ENCODE peak calls at places on chromosome 12, in six cellular contexts. K, N, J, P, C and O are unnamed samples.

GRCh38 chr12:116432321-116432750 is 126.8 kb upstream of the MAP1LC3B2 start:
- DNase-seq in K (no peak), N (no peak), J (no peak), P (no peak), C (no peak), O (no peak)

GRCh38 chr12:124513297-124513867 is 54.0 kb downstream of the NCOR2 start:
- DNase-seq in K (no peak), N (no peak), J (no peak), P (no peak), C (no peak), O (no peak)

GRCh38 chr12:106288510-106289195 is 13.9 kb upstream of the TCP11L2 start:
- DNase-seq in K (no peak), N (no peak), J (no peak), P (no peak), C (no peak), O (no peak)

GRCh38 chr12:11712491-11712890 is 63.0 kb downstream of the ETV6 start:
- DNase-seq in K (no peak), N (no peak), J (no peak), P (no peak), C (no peak), O (no peak)

GRCh38 chr12:89326260-89327040 is 25.9 kb downstream of the DUSP6 start:
- DNase-seq in K (no peak), N (no peak), J (no peak), P (no peak), C (no peak), O (no peak)

GRCh38 chr12:96099986-96100385 is 64.6 kb upstream of the LTA4H start:
- DNase-seq in K (no peak), N (no peak), J (no peak), P (no peak), C (peak), O (no peak)

GRCh38 chr12:53171725-53172329 is 8.7 kb upstream of the ZNF740 start:
- DNase-seq in K (no peak), N (no peak), J (no peak), P (no peak), C (no peak), O (peak)

GRCh38 chr12:124740691-124741137 is 123.0 kb downstream of the SCARB1 start:
- DNase-seq in K (no peak), N (peak), J (no peak), P (no peak), C (no peak), O (no peak)

GRCh38 chr12:125518074-125518473 is 452.8 kb downstream of the AACS start:
- DNase-seq in K (no peak), N (no peak), J (no peak), P (no peak), C (no peak), O (no peak)

GRCh38 chr12:123050331-123050809 is 69.9 kb downstream of the ARL6IP4 start:
- DNase-seq in K (no peak), N (no peak), J (no peak), P (no peak), C (no peak), O (no peak)

GRCh38 chr12:109967383-109968031 is 28.7 kb downstream of the GIT2 start:
- DNase-seq in K (no peak), N (no peak), J (no peak), P (no peak), C (no peak), O (no peak)

GRCh38 chr12:27486986-27487385 is 37.0 kb upstream of the PPFIBP1 start:
- DNase-seq in K (no peak), N (no peak), J (no peak), P (no peak), C (no peak), O (no peak)

GRCh38 chr12:69023840-69024239 is 90.9 kb upstream of the CPM start:
- DNase-seq in K (no peak), N (no peak), J (no peak), P (no peak), C (no peak), O (no peak)

GRCh38 chr12:105201389-105201788 is 34.6 kb downstream of the APPL2 start:
- DNase-seq in K (no peak), N (no peak), J (no peak), P (no peak), C (no peak), O (no peak)

GRCh38 chr12:6335451-6336078 is 6.3 kb downstream of the TNFRSF1A start:
- DNase-seq in K (peak), N (peak), J (no peak), P (peak), C (no peak), O (peak)

GRCh38 chr12:21528953-21529352 is 2.9 kb downstream of the SPX start:
- DNase-seq in K (no peak), N (no peak), J (no peak), P (no peak), C (no peak), O (no peak)

GRCh38 chr12:114500775-114501473 is 95.0 kb upstream of the TBX5 start:
- DNase-seq in K (no peak), N (no peak), J (no peak), P (no peak), C (no peak), O (no peak)

GRCh38 chr12:2332266-2332665 is 279.5 kb downstream of the CACNA1C start:
- DNase-seq in K (no peak), N (no peak), J (no peak), P (no peak), C (no peak), O (no peak)

GRCh38 chr12:58176296-58176869 is 235.0 kb downstream of the ATP23 start:
- DNase-seq in K (no peak), N (no peak), J (no peak), P (no peak), C (peak), O (no peak)

GRCh38 chr12:80814453-80814852 is 97.7 kb downstream of the MYF5 start:
- DNase-seq in K (no peak), N (no peak), J (no peak), P (no peak), C (no peak), O (no peak)

GRCh38 chr12:63150255-63151060 is 543 bp downstream of the AVPR1A start:
- DNase-seq in K (no peak), N (peak), J (no peak), P (no peak), C (no peak), O (no peak)

GRCh38 chr12:68536885-68537284 is 73.8 kb upstream of the RAP1B start:
- DNase-seq in K (no peak), N (no peak), J (no peak), P (no peak), C (no peak), O (no peak)

GRCh38 chr12:123150804-123151678 is at the start of gene PITPNM2:
- DNase-seq in K (peak), N (peak), J (no peak), P (peak), C (peak), O (no peak)

GRCh38 chr12:64780531-64781373 is 21.5 kb upstream of the GNS start:
- DNase-seq in K (no peak), N (peak), J (peak), P (no peak), C (no peak), O (peak)

GRCh38 chr12:111428728-111429175 is 23.0 kb downstream of the SH2B3 start:
- DNase-seq in K (no peak), N (peak), J (no peak), P (no peak), C (peak), O (no peak)